ENCODE peak calls at places on chromosomes 1 and 21, in four cellular contexts. One of them, this sample, is unnamed.

GRCh38 chr1:151005729-151006330 is 872 bp downstream of the MINDY1 start:
- DNase-seq in A549: no peak
- DNase-seq in K562: no peak
- DNase-seq in IMR-90: no peak
- DNase-seq in this sample: no peak

GRCh38 chr1:51417496-51418383 is 87.4 kb upstream of the TTC39A start:
- DNase-seq in IMR-90: peak
- DNase-seq in K562: no peak
- DNase-seq in A549: no peak
- DNase-seq in this sample: no peak

GRCh38 chr1:1290238-1290731 is 10.0 kb downstream of the SCNN1D start:
- DNase-seq in IMR-90: no peak
- DNase-seq in A549: peak
- DNase-seq in K562: peak
- DNase-seq in this sample: no peak

GRCh38 chr21:29343517-29343916 is 44.8 kb downstream of the BACH1 start:
- DNase-seq in K562: no peak
- DNase-seq in A549: no peak
- DNase-seq in IMR-90: peak
- DNase-seq in this sample: no peak

GRCh38 chr1:44640178-44640865 is 34.0 kb downstream of the TMEM53 start:
- DNase-seq in A549: no peak
- DNase-seq in K562: no peak
- DNase-seq in IMR-90: no peak
- DNase-seq in this sample: no peak

GRCh38 chr1:53478186-53478585 is 19.0 kb downstream of the DMRTB1 start:
- DNase-seq in IMR-90: no peak
- DNase-seq in K562: no peak
- DNase-seq in A549: no peak
- DNase-seq in this sample: no peak

GRCh38 chr1:211944733-211945500 is 90.4 kb downstream of the INTS7 start:
- DNase-seq in A549: peak
- DNase-seq in IMR-90: peak
- DNase-seq in K562: no peak
- DNase-seq in this sample: no peak

GRCh38 chr1:114113801-114114750 is 39.6 kb downstream of the SYT6 start:
- DNase-seq in K562: peak
- DNase-seq in A549: peak
- DNase-seq in IMR-90: peak
- DNase-seq in this sample: no peak

GRCh38 chr1:5796028-5796427 is 196.2 kb downstream of the NPHP4 start:
- DNase-seq in A549: no peak
- DNase-seq in IMR-90: no peak
- DNase-seq in K562: no peak
- DNase-seq in this sample: no peak

GRCh38 chr1:242651817-242652216 is 127.3 kb upstream of the PLD5 start:
- DNase-seq in K562: no peak
- DNase-seq in IMR-90: no peak
- DNase-seq in A549: peak
- DNase-seq in this sample: no peak

GRCh38 chr1:50684185-50684584 is 260.9 kb upstream of the DMRTA2 start:
- DNase-seq in IMR-90: no peak
- DNase-seq in A549: no peak
- DNase-seq in K562: peak
- DNase-seq in this sample: no peak

GRCh38 chr1:6801998-6802397 is 16.7 kb downstream of the CAMTA1 start:
- DNase-seq in A549: no peak
- DNase-seq in K562: no peak
- DNase-seq in IMR-90: peak
- DNase-seq in this sample: no peak

GRCh38 chr1:45205910-45206721 is at the start of gene ZSWIM5:
- DNase-seq in A549: peak
- DNase-seq in K562: peak
- DNase-seq in IMR-90: peak
- DNase-seq in this sample: no peak

GRCh38 chr1:30596470-30596869 is 126.9 kb downstream of the MATN1 start:
- DNase-seq in A549: no peak
- DNase-seq in IMR-90: no peak
- DNase-seq in K562: no peak
- DNase-seq in this sample: no peak

GRCh38 chr1:48019714-48020315 is 22.6 kb upstream of the TRABD2B start:
- DNase-seq in A549: no peak
- DNase-seq in K562: no peak
- DNase-seq in IMR-90: no peak
- DNase-seq in this sample: no peak

GRCh38 chr1:86965012-86965826 is 50.8 kb downstream of the HS2ST1 start:
- DNase-seq in K562: no peak
- DNase-seq in A549: peak
- DNase-seq in IMR-90: peak
- DNase-seq in this sample: no peak

GRCh38 chr1:201229771-201230635 is 39.4 kb downstream of the IGFN1 start:
- DNase-seq in IMR-90: peak
- DNase-seq in A549: no peak
- DNase-seq in K562: no peak
- DNase-seq in this sample: no peak

GRCh38 chr1:91682882-91683597 is 182.4 kb downstream of the CDC7 start:
- DNase-seq in IMR-90: no peak
- DNase-seq in A549: no peak
- DNase-seq in K562: no peak
- DNase-seq in this sample: no peak

GRCh38 chr21:44925027-44925755 is 4.5 kb upstream of the ITGB2 start:
- DNase-seq in A549: no peak
- DNase-seq in IMR-90: peak
- DNase-seq in K562: no peak
- DNase-seq in this sample: no peak

GRCh38 chr1:39759436-39759726 is 11.8 kb downstream of the OXCT2 start:
- DNase-seq in A549: no peak
- DNase-seq in IMR-90: no peak
- DNase-seq in K562: no peak
- DNase-seq in this sample: no peak

GRCh38 chr1:115782571-115783281 is 14.2 kb upstream of the CASQ2 start:
- DNase-seq in A549: peak
- DNase-seq in IMR-90: peak
- DNase-seq in K562: no peak
- DNase-seq in this sample: no peak

GRCh38 chr1:214840366-214840765 is 237.4 kb downstream of the CENPF start:
- DNase-seq in IMR-90: peak
- DNase-seq in A549: no peak
- DNase-seq in K562: no peak
- DNase-seq in this sample: no peak

GRCh38 chr1:19612516-19612915 is 31.6 kb upstream of the NBL1 start:
- DNase-seq in K562: no peak
- DNase-seq in IMR-90: no peak
- DNase-seq in A549: no peak
- DNase-seq in this sample: no peak

GRCh38 chr1:43934279-43934985 is 831 bp downstream of the ARTN start:
- DNase-seq in K562: peak
- DNase-seq in IMR-90: peak
- DNase-seq in A549: peak
- DNase-seq in this sample: no peak

GRCh38 chr1:99745684-99746083 is 20.8 kb downstream of the FRRS1 start:
- DNase-seq in A549: no peak
- DNase-seq in K562: no peak
- DNase-seq in IMR-90: no peak
- DNase-seq in this sample: no peak

GRCh38 chr1:151475175-151475574 is 15.9 kb upstream of the POGZ start:
- DNase-seq in K562: no peak
- DNase-seq in A549: no peak
- DNase-seq in IMR-90: peak
- DNase-seq in this sample: peak

GRCh38 chr1:77412794-77413530 is 131.1 kb downstream of the AK5 start:
- DNase-seq in IMR-90: no peak
- DNase-seq in K562: no peak
- DNase-seq in A549: no peak
- DNase-seq in this sample: no peak

GRCh38 chr21:42679319-42679981 is 26.0 kb downstream of the PDE9A start:
- DNase-seq in K562: no peak
- DNase-seq in A549: no peak
- DNase-seq in IMR-90: no peak
- DNase-seq in this sample: no peak

GRCh38 chr21:42678618-42679295 is 25.3 kb downstream of the PDE9A start:
- DNase-seq in K562: no peak
- DNase-seq in A549: no peak
- DNase-seq in IMR-90: no peak
- DNase-seq in this sample: no peak

GRCh38 chr21:42676799-42677198 is 23.4 kb downstream of the PDE9A start:
- DNase-seq in IMR-90: no peak
- DNase-seq in A549: no peak
- DNase-seq in K562: no peak
- DNase-seq in this sample: no peak

GRCh38 chr21:42677339-42678117 is 24.1 kb downstream of the PDE9A start:
- DNase-seq in IMR-90: peak
- DNase-seq in K562: no peak
- DNase-seq in A549: no peak
- DNase-seq in this sample: no peak

DNA sequence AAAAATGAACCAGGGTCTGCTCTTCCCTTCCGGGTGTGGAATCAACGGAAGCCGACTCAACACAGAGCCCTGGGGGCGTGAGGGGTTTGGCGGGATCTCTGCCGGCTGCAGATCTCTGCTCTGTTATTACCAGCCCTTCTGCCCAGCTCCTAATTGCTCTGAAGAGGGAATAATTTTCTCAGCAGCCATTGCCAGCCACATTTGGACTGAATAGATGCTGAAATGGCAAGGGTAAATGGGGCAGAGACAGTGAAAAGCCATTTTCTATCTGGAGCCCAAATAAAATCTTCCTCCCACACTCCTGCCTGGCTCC is 24.7 kb downstream of the PDE9A start:
- DNase-seq in IMR-90: no peak
- DNase-seq in K562: no peak
- DNase-seq in A549: no peak
- DNase-seq in this sample: no peak
- TF ChIP-seq BHLHE40 in IMR-90: no peak
- TF ChIP-seq BHLHE40 in K562: no peak
- TF ChIP-seq BHLHE40 in A549: no peak
- TF ChIP-seq BHLHE40 in this sample: no peak

GRCh38 chr1:85504417-85504816 is 39.5 kb upstream of the DDAH1 start:
- DNase-seq in IMR-90: peak
- DNase-seq in K562: no peak
- DNase-seq in A549: no peak
- DNase-seq in this sample: no peak

GRCh38 chr1:85502625-85503083 is 37.7 kb upstream of the DDAH1 start:
- DNase-seq in IMR-90: peak
- DNase-seq in K562: peak
- DNase-seq in A549: peak
- DNase-seq in this sample: no peak

GRCh38 chr1:85496881-85497582 is 32.1 kb upstream of the DDAH1 start:
- DNase-seq in K562: no peak
- DNase-seq in A549: no peak
- DNase-seq in IMR-90: peak
- DNase-seq in this sample: no peak

GRCh38 chr1:85501355-85501898 is 36.5 kb upstream of the DDAH1 start:
- DNase-seq in K562: no peak
- DNase-seq in IMR-90: no peak
- DNase-seq in A549: no peak
- DNase-seq in this sample: no peak

GRCh38 chr1:85502171-85502570 is 37.2 kb upstream of the DDAH1 start:
- DNase-seq in IMR-90: peak
- DNase-seq in K562: no peak
- DNase-seq in A549: no peak
- DNase-seq in this sample: no peak
- TF ChIP-seq BHLHE40 in IMR-90: peak
- TF ChIP-seq BHLHE40 in K562: no peak
- TF ChIP-seq BHLHE40 in A549: no peak
- TF ChIP-seq BHLHE40 in this sample: no peak

DNA sequence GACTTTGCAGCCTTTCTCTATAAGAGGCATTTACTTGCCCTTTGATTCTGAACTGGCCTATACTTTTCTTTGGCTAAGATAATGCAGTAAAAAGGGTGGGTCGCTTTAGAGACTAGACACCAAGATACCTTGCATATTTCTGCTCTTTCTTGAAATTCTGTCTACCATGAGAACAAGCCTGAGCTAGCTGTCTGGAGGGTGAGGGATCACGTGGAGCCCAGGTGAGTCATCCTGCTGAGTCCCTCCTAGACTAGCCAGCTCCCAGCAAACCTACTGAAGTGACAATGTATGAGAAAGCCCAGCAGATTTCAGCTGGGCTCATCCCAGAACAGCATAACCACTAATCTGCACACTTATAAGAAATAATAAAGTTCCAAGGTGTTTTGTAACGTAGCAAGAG is 408.0 kb upstream of the KAZN start:
- DNase-seq in IMR-90: no peak
- DNase-seq in K562: no peak
- DNase-seq in A549: no peak
- DNase-seq in this sample: no peak
- TF ChIP-seq BHLHE40 in IMR-90: no peak
- TF ChIP-seq BHLHE40 in K562: no peak
- TF ChIP-seq BHLHE40 in A549: no peak
- TF ChIP-seq BHLHE40 in this sample: no peak

GRCh38 chr1:93585059-93585966 is 96.3 kb downstream of the BCAR3 start:
- DNase-seq in A549: peak
- DNase-seq in K562: no peak
- DNase-seq in IMR-90: no peak
- DNase-seq in this sample: no peak
- TF ChIP-seq BHLHE40 in A549: no peak
- TF ChIP-seq BHLHE40 in K562: no peak
- TF ChIP-seq BHLHE40 in IMR-90: no peak
- TF ChIP-seq BHLHE40 in this sample: no peak

GRCh38 chr1:228060458-228061190 is 21.9 kb upstream of the ARF1 start:
- DNase-seq in A549: peak
- DNase-seq in K562: peak
- DNase-seq in IMR-90: no peak
- DNase-seq in this sample: no peak
- TF ChIP-seq BHLHE40 in A549: no peak
- TF ChIP-seq BHLHE40 in K562: no peak
- TF ChIP-seq BHLHE40 in IMR-90: no peak
- TF ChIP-seq BHLHE40 in this sample: no peak